ENCODE peak calls at places on chromosomes 1 and 21, in five cellular contexts. T is GM12878, R is Ammon's horn, U is pons, K is GM10248. X is an unnamed sample.

GRCh38 chr1:61606448-61607312 is 118.3 kb downstream of the TM2D1 start:
- DNase-seq in K (no peak), U (no peak), T (no peak), R (peak; percentile 24), X (no peak)

GRCh38 chr1:173914366-173914871 is 2.7 kb downstream of the SERPINC1 start:
- DNase-seq in T (no peak), U (no peak), R (no peak), K (peak; percentile 58), X (no peak)

GRCh38 chr1:158145173-158145719 is 35.4 kb upstream of the CD1D start:
- DNase-seq in R (peak; percentile 38), U (peak; percentile 75), K (no peak), T (no peak), X (no peak)

GRCh38 chr1:1250828-1251284 is 4.3 kb upstream of the C1QTNF12 start:
- DNase-seq in U (no peak), T (peak; percentile 53), R (no peak), K (peak; percentile 83), X (peak; percentile 39)

GRCh38 chr1:148160048-148160395 is 7.9 kb upstream of the NBPF11 start:
- DNase-seq in U (no peak), K (peak; percentile 3), R (no peak), T (no peak), X (no peak)

GRCh38 chr1:228362141-228362883 is 44.3 kb downstream of the TRIM11 start:
- DNase-seq in R (no peak), K (no peak), T (no peak), U (no peak), X (no peak)

GRCh38 chr1:235090406-235091069 is 38.1 kb downstream of the TOMM20 start:
- DNase-seq in T (no peak), K (no peak), R (no peak), U (peak; percentile 41), X (no peak)

GRCh38 chr1:24136956-24137539 is 5.9 kb downstream of the IL22RA1 start:
- DNase-seq in T (no peak), K (no peak), R (no peak), U (no peak), X (no peak)

GRCh38 chr1:15852036-15852827 is 4.7 kb downstream of the SPEN start:
- DNase-seq in T (no peak), R (no peak), K (no peak), U (no peak), X (no peak)

GRCh38 chr1:21344098-21344749 is 54.0 kb upstream of the ECE1 start:
- DNase-seq in U (no peak), T (no peak), K (no peak), R (no peak), X (no peak)

GRCh38 chr1:156436319-156437043 is 64.1 kb downstream of the MEF2D start:
- DNase-seq in U (no peak), T (no peak), K (no peak), R (peak; percentile 67), X (no peak)

GRCh38 chr1:55204997-55205396 is 10.2 kb downstream of the USP24 start:
- DNase-seq in K (peak; percentile 52), U (no peak), R (no peak), T (no peak), X (no peak)

GRCh38 chr1:203202431-203203245 is 16.1 kb upstream of the CHI3L1 start:
- DNase-seq in T (no peak), R (peak; percentile 58), K (no peak), U (no peak), X (no peak)

GRCh38 chr1:243409284-243409683 is 153.4 kb downstream of the SDCCAG8 start:
- DNase-seq in R (no peak), K (no peak), T (no peak), U (no peak), X (no peak)

GRCh38 chr1:25922064-25922632 is 15.9 kb upstream of the STMN1 start:
- DNase-seq in U (no peak), K (no peak), T (no peak), R (no peak), X (no peak)

GRCh38 chr1:7345516-7345915 is 425.6 kb upstream of the VAMP3 start:
- DNase-seq in U (no peak), T (no peak), K (no peak), R (no peak), X (no peak)

GRCh38 chr21:36973986-36974850 is 7.7 kb upstream of the HLCS start:
- DNase-seq in K (no peak), U (no peak), T (no peak), R (no peak), X (no peak)

GRCh38 chr1:205318231-205318991 is 3.1 kb downstream of the NUAK2 start:
- DNase-seq in U (no peak), R (no peak), K (no peak), T (no peak), X (no peak)

GRCh38 chr1:238293075-238293474 is 402.4 kb upstream of the ZP4 start:
- DNase-seq in K (no peak), R (no peak), T (no peak), U (no peak), X (no peak)

GRCh38 chr1:11790880-11791715 is 14.7 kb downstream of the MTHFR start:
- DNase-seq in T (no peak), U (peak; percentile 89), K (no peak), R (peak; percentile 87), X (no peak)

GRCh38 chr21:40386981-40387380 is 460.0 kb downstream of the DSCAM start:
- DNase-seq in U (no peak), R (no peak), K (no peak), T (no peak), X (no peak)

GRCh38 chr1:84603223-84603622 is 29.0 kb upstream of the CTBS start:
- DNase-seq in K (no peak), R (no peak), U (no peak), T (no peak), X (no peak)

GRCh38 chr1:159406821-159407220 is 25.2 kb upstream of the OR10J4 start:
- DNase-seq in U (no peak), T (no peak), R (no peak), K (no peak), X (no peak)

GRCh38 chr1:155651861-155652661 is 36.5 kb downstream of the YY1AP1 start:
- DNase-seq in T (no peak), K (no peak), U (no peak), R (no peak), X (no peak)

GRCh38 chr21:30463713-30464112 is 16.5 kb downstream of the KRTAP19-1 start:
- DNase-seq in K (no peak), R (no peak), U (no peak), T (no peak), X (no peak)

X was measured in GM12864.